ENCODE peak calls at places on chromosomes 2 and 18, in six cellular contexts. M, Y, W, H, G and X are unnamed samples.

GRCh38 chr18:64365106-64365505 is 216.2 kb upstream of the LINC00305 start:
- DNase-seq in M (no peak), G (no peak), Y (no peak), H (no peak), W (no peak), X (no peak)

GRCh38 chr2:10411557-10411956 is 36.6 kb downstream of the ODC1 start:
- DNase-seq in W (no peak), G (no peak), Y (no peak), H (no peak), M (no peak), X (no peak)

GRCh38 chr2:219464286-219465032 is 29.8 kb downstream of the SPEG start:
- DNase-seq in M (no peak), H (no peak), G (no peak), Y (no peak), W (no peak), X (no peak)

GRCh38 chr2:55242617-55243016 is 10.1 kb downstream of the RPS27A start:
- DNase-seq in Y (no peak), W (no peak), G (no peak), H (no peak), M (no peak), X (no peak)

GRCh38 chr2:230600285-230600684 is 112.4 kb upstream of the CAB39 start:
- DNase-seq in G (no peak), M (no peak), H (no peak), Y (no peak), W (no peak), X (no peak)

GRCh38 chr2:188726561-188727247 is 247.5 kb upstream of the COL3A1 start:
- DNase-seq in H (no peak), Y (no peak), G (no peak), W (no peak), M (no peak), X (no peak)

GRCh38 chr2:28318023-28318422 is 74.6 kb upstream of the FOSL2 start:
- DNase-seq in M (no peak), Y (no peak), W (no peak), G (no peak), H (no peak), X (no peak)

GRCh38 chr18:55144226-55144625 is 185.0 kb upstream of the CCDC68 start:
- DNase-seq in Y (no peak), H (no peak), G (no peak), W (no peak), M (no peak), X (no peak)

GRCh38 chr2:167134381-167135072 is 246.2 kb downstream of the XIRP2 start:
- DNase-seq in W (no peak), G (no peak), M (no peak), Y (no peak), H (no peak), X (no peak)

GRCh38 chr2:60932954-60933353 is 51.6 kb downstream of the REL start:
- DNase-seq in W (no peak), H (no peak), M (no peak), Y (no peak), G (no peak), X (no peak)